ENCODE peak calls at places on chromosomes 13 and 19, in four cellular contexts. One of them, this sample, is unnamed.

GRCh38 chr19:3125900-3126524 is 9.8 kb upstream of the GNA15 start:
- DNase-seq in H1: peak
- DNase-seq in HepG2: peak
- DNase-seq in GM12878: no peak
- DNase-seq in this sample: peak

GRCh38 chr13:30371649-30372265 is 50.5 kb upstream of the UBE2L5 start:
- DNase-seq in H1: no peak
- DNase-seq in HepG2: peak
- DNase-seq in GM12878: peak
- DNase-seq in this sample: no peak

GRCh38 chr19:43495082-43495481 is 9.5 kb downstream of the PHLDB3 start:
- DNase-seq in H1: no peak
- DNase-seq in HepG2: no peak
- DNase-seq in GM12878: no peak
- DNase-seq in this sample: no peak

GRCh38 chr13:77696006-77696862 is 1.3 kb upstream of the SLAIN1 start:
- DNase-seq in H1: no peak
- DNase-seq in HepG2: no peak
- DNase-seq in GM12878: no peak
- DNase-seq in this sample: no peak

GRCh38 chr19:2381151-2381822 is 21.2 kb downstream of the TMPRSS9 start:
- DNase-seq in H1: no peak
- DNase-seq in HepG2: no peak
- DNase-seq in GM12878: no peak
- DNase-seq in this sample: no peak

GRCh38 chr19:53102701-53103140 is 501 bp downstream of the ZNF160 start:
- DNase-seq in H1: no peak
- DNase-seq in HepG2: no peak
- DNase-seq in GM12878: no peak
- DNase-seq in this sample: peak

GRCh38 chr13:99191900-99192399 is 8.7 kb upstream of the UBAC2 start:
- DNase-seq in H1: no peak
- DNase-seq in HepG2: no peak
- DNase-seq in GM12878: no peak
- DNase-seq in this sample: peak

GRCh38 chr13:51004111-51004865 is 94.7 kb downstream of the RNASEH2B start:
- DNase-seq in H1: no peak
- DNase-seq in HepG2: no peak
- DNase-seq in GM12878: no peak
- DNase-seq in this sample: no peak

GRCh38 chr19:41161903-41162302 is 31.1 kb upstream of the CYP2S1 start:
- DNase-seq in H1: peak
- DNase-seq in HepG2: no peak
- DNase-seq in GM12878: no peak
- DNase-seq in this sample: no peak

GRCh38 chr19:40811478-40812341 is 12.7 kb downstream of the EGLN2 start:
- DNase-seq in H1: no peak
- DNase-seq in HepG2: no peak
- DNase-seq in GM12878: no peak
- DNase-seq in this sample: peak

GRCh38 chr13:40102360-40102727 is 446.9 kb downstream of the COG6 start:
- DNase-seq in H1: no peak
- DNase-seq in HepG2: no peak
- DNase-seq in GM12878: no peak
- DNase-seq in this sample: no peak
- TF ChIP-seq SRF in H1: no peak
- TF ChIP-seq SRF in HepG2: no peak
- TF ChIP-seq SRF in GM12878: no peak
- TF ChIP-seq SRF in this sample: no peak

GRCh38 chr13:34578917-34579316 is 363.2 kb upstream of the NBEA start:
- DNase-seq in H1: no peak
- DNase-seq in HepG2: no peak
- DNase-seq in GM12878: no peak
- DNase-seq in this sample: no peak

GRCh38 chr13:34577051-34577450 is 365.0 kb upstream of the NBEA start:
- DNase-seq in H1: no peak
- DNase-seq in HepG2: no peak
- DNase-seq in GM12878: no peak
- DNase-seq in this sample: no peak

GRCh38 chr13:34578471-34578870 is 363.6 kb upstream of the NBEA start:
- DNase-seq in H1: no peak
- DNase-seq in HepG2: no peak
- DNase-seq in GM12878: no peak
- DNase-seq in this sample: no peak
- TF ChIP-seq ATF2 in H1: no peak
- TF ChIP-seq ATF2 in HepG2: no peak
- TF ChIP-seq ATF2 in GM12878: no peak
- TF ChIP-seq ATF2 in this sample: no peak

DNA sequence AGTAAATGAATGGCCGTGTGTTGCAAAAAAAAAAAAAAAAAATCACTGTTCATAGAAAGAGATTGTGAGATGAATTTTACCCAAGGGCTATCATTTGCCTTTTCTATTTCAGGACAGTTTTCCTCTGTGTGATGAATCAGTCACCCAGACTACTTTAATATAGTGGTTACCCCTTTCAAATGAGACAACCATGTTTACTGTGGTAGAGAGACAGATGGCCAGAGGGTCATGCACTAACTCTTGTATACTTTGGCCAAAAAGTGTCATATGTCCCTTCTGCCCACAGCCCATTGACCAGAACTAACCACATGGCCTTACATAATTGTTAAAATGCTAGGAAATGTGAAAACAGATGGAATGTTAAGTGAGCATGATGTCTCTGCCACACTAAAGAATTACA is 498.7 kb downstream of the DACH1 start:
- DNase-seq in H1: no peak
- DNase-seq in HepG2: no peak
- DNase-seq in GM12878: no peak
- DNase-seq in this sample: no peak
- TF ChIP-seq SRF in H1: no peak
- TF ChIP-seq SRF in HepG2: no peak
- TF ChIP-seq SRF in GM12878: no peak
- TF ChIP-seq SRF in this sample: no peak

GRCh38 chr19:29467824-29468401 is 57.9 kb upstream of the VSTM2B start:
- DNase-seq in H1: peak
- DNase-seq in HepG2: peak
- DNase-seq in GM12878: no peak
- DNase-seq in this sample: no peak
- TF ChIP-seq ATF2 in H1: no peak
- TF ChIP-seq ATF2 in HepG2: no peak
- TF ChIP-seq ATF2 in GM12878: no peak
- TF ChIP-seq ATF2 in this sample: no peak

DNA sequence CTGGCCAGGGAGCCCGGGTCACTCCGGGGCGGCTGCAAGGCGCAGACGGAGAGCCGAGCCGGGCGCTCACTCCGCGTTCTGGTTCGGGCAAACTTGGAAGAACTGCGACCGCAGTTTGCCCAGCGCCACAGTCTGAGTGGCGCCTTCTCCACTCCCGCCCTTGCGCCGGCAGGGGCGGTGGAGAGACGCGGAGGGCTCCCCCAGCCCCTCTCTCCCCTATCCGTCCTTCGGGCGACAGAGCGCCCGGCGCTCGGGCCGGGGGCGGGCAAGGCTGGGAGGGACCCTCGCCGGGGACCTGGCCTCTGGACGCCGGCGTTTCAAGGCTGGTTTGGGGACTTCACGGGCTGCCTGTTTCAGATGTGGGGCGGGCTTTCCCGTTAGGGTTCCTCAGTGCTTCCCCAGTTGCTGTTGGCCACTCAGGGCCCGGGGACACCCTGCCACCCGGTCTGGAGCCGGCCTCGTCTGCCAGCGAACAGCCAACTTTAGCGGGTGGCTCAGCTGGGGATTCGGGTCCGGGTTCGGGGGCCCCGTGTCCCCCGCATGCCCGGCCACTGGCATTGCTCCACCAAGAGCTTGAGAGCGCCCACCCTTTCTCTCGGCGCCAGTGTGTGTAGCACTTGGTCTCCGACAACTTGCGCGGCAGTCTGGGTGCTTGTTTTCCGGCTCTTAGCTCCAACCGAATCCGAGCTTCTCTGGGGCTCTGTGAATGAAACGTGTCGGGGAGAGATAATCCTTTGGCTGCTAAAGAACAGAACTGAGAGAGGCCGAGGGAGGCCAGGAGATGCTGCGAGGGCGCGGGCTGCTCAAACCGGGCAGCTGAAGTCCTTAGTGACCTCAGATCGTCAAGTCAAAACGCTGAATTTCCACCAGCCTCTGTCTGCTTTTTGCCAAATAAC is 1.5 kb downstream of the GPC6 start:
- DNase-seq in H1: peak
- DNase-seq in HepG2: peak
- DNase-seq in GM12878: no peak
- DNase-seq in this sample: peak
- TF ChIP-seq SRF in H1: no peak
- TF ChIP-seq SRF in HepG2: no peak
- TF ChIP-seq SRF in GM12878: no peak
- TF ChIP-seq SRF in this sample: no peak

GRCh38 chr19:14480695-14481069 is 5.5 kb upstream of the PTGER1 start:
- DNase-seq in H1: no peak
- DNase-seq in HepG2: no peak
- DNase-seq in GM12878: no peak
- DNase-seq in this sample: no peak
- TF ChIP-seq ATF2 in H1: no peak
- TF ChIP-seq ATF2 in HepG2: no peak
- TF ChIP-seq ATF2 in GM12878: no peak
- TF ChIP-seq ATF2 in this sample: no peak

GRCh38 chr19:16715613-16716012 is 4.0 kb upstream of the NWD1 start:
- DNase-seq in H1: no peak
- DNase-seq in HepG2: no peak
- DNase-seq in GM12878: no peak
- DNase-seq in this sample: no peak

GRCh38 chr19:16714702-16715294 is 4.8 kb upstream of the NWD1 start:
- DNase-seq in H1: peak
- DNase-seq in HepG2: peak
- DNase-seq in GM12878: peak
- DNase-seq in this sample: peak
- TF ChIP-seq SRF in H1: no peak
- TF ChIP-seq SRF in HepG2: no peak
- TF ChIP-seq SRF in GM12878: no peak
- TF ChIP-seq SRF in this sample: no peak

DNA sequence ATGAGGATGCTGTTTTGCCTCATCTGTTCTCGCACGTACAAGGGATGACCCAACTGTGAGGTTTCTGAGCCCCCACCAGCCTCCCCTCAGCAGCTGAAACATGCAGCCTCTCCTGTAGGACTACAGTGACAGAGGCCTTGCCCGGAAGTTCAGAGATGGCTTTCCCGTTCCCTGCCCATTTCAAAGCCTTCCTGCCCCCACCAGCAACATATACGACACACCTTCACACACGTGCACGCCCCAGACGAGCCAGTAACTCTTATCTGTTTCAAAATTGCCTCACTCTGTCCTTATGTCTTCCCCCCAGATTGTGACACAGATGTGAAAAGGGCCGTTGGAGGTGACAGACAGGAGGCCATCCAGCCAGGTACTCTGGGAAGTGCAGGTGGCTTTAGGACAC is 95.8 kb downstream of the RAB20 start:
- DNase-seq in H1: no peak
- DNase-seq in HepG2: no peak
- DNase-seq in GM12878: no peak
- DNase-seq in this sample: no peak
- TF ChIP-seq ATF2 in H1: no peak
- TF ChIP-seq ATF2 in HepG2: no peak
- TF ChIP-seq ATF2 in GM12878: no peak
- TF ChIP-seq ATF2 in this sample: no peak

GRCh38 chr13:37074703-37075102 is 15.2 kb upstream of the SUPT20H start:
- DNase-seq in H1: no peak
- DNase-seq in HepG2: no peak
- DNase-seq in GM12878: no peak
- DNase-seq in this sample: no peak
- TF ChIP-seq SRF in H1: no peak
- TF ChIP-seq SRF in HepG2: no peak
- TF ChIP-seq SRF in GM12878: no peak
- TF ChIP-seq SRF in this sample: no peak